ENCODE peak calls at places on chromosomes 4 and X, in five cellular contexts. T is GM23248; N is fibroblast of lung; D is effector memory CD4-positive, alpha-beta T cell; F is sigmoid colon. L is an unnamed sample.

GRCh38 chr4:45442466-45442865 is 681.4 kb downstream of the GABRG1 start:
- DNase-seq in T (peak; percentile 24), N (no peak), D (no peak), F (no peak), L (no peak)

GRCh38 chr4:100981447-100982204 is 365.7 kb downstream of the PPP3CA start:
- DNase-seq in T (peak; percentile 71), N (peak; percentile 81), D (no peak), F (no peak), L (no peak)

GRCh38 chr4:78776729-78777555 is 792 bp downstream of the BMP2K start:
- DNase-seq in T (peak; percentile 90), N (peak; percentile 68), D (peak; percentile 36), F (peak; percentile 72), L (peak; percentile 73)

GRCh38 chr4:67616478-67616877 is 58.0 kb downstream of the STAP1 start:
- DNase-seq in T (no peak), N (no peak), D (no peak), F (no peak), L (no peak)

GRCh38 chrX:35726176-35726575 is 72.0 kb upstream of the MAGEB16 start:
- DNase-seq in T (peak; percentile 23), N (no peak), D (no peak), F (no peak), L (no peak)

GRCh38 chr4:151199496-151200190 is 77.3 kb upstream of the PRSS48 start:
- DNase-seq in T (peak; percentile 60), N (no peak), D (no peak), F (no peak), L (no peak)

GRCh38 chrX:9622128-9622527 is 143.5 kb downstream of the GPR143 start:
- DNase-seq in T (no peak), N (no peak), D (no peak), F (no peak), L (no peak)

GRCh38 chr4:12586607-12587006 is 897.5 kb downstream of the RAB28 start:
- DNase-seq in T (no peak), N (no peak), D (no peak), F (no peak), L (no peak)

GRCh38 chrX:31199051-31199769 is 127.4 kb upstream of the FTHL17 start:
- DNase-seq in T (peak; percentile 59), N (no peak), D (no peak), F (no peak), L (peak; percentile 13)

GRCh38 chrX:69120476-69120875 is 44.8 kb downstream of the PJA1 start:
- DNase-seq in T (no peak), N (no peak), D (no peak), F (no peak), L (no peak)

GRCh38 chrX:105758784-105759183 is 63.6 kb upstream of the NRK start:
- DNase-seq in T (no peak), N (no peak), D (no peak), F (no peak), L (no peak)

GRCh38 chr4:17103231-17103630 is 204.8 kb upstream of the LDB2 start:
- DNase-seq in T (peak; percentile 85), N (peak; percentile 96), D (no peak), F (no peak), L (peak; percentile 29)

GRCh38 chr4:140556372-140557085 is 12.2 kb downstream of the UCP1 start:
- DNase-seq in T (no peak), N (no peak), D (no peak), F (no peak), L (no peak)

GRCh38 chrX:47239199-47239598 is 6.4 kb downstream of the USP11 start:
- DNase-seq in T (no peak), N (no peak), D (no peak), F (peak; percentile 30), L (no peak)
- H3K4me3 ChIP-seq in T (no peak overlapping the region), N (no peak overlapping the region), D (no peak overlapping the region), F (no peak overlapping the region), L (no peak overlapping the region)

DNA sequence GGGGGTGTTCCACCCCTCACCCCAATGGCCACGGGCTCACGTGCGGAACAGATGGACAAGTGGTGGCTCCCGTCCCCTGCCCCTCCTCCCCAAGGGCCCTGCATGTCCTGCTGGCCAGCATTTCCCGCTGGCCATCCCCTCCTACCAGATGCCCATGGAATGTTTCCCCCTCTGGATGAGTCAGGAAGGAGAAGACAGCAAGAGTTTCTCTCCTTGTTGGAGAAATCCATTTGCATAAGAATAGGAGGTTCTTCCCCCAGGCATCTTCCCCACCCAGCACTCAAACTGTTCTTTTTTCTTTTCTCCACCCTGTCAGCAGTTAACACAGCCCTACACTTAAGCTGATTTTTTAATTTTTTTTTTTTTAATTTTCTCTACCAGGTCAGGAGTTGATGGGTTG is 305.6 kb upstream of the NDST4 start:
- DNase-seq in T (no peak), N (no peak), D (no peak), F (no peak), L (no peak)
- H3K9me3 ChIP-seq in T (no peaks in the 10 kb centered on the region), N (no peaks in the 10 kb centered on the region), D (no peaks in the 10 kb centered on the region), F (no peaks in the 10 kb centered on the region), L (no peaks in the 10 kb centered on the region)

DNA sequence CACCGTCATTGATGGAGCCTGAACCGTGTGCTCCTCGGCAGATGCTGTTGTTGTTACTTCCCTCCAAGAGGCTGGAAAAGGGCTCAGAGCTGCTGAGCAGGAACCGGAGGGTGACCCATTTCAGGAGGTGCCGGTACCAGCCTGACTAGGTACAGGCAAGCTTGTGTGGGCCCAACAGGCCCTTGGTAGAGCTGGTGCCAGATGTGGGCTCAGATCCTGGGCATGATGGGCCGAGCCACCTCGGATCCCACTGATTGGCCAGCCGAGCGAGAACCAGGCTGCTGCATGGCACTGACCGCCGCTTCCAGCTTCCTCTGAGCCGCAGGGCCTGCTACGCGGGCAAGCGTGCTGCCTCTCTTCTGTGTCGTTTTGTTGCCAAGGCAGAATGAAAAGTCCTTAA is 33.7 kb downstream of the NOP14 start:
- DNase-seq in T (no peak), N (no peak), D (no peak), F (no peak), L (no peak)
- H3K36me3 ChIP-seq in T (no peaks in the 10 kb centered on the region), N (peaks cover 45% of the 10 kb centered on the region), D (peaks cover 63% of the 10 kb centered on the region), F (peaks cover 19% of the 10 kb centered on the region), L (peaks cover 11% of the 10 kb centered on the region)

GRCh38 chrX:130524476-130525194 is 122.8 kb downstream of the RBMX2 start:
- DNase-seq in T (no peak), N (no peak), D (no peak), F (no peak), L (no peak)
- H3K4me3 ChIP-seq in T (no peak overlapping the region), N (no peak overlapping the region), D (no peak overlapping the region), F (peak overlapping the region; percentile 32), L (no peak overlapping the region)

GRCh38 chr4:587671-588350 is 11.7 kb upstream of the TMEM271 start:
- DNase-seq in T (no peak), N (no peak), D (no peak), F (no peak), L (no peak)

GRCh38 chr4:590313-590841 is 14.3 kb upstream of the TMEM271 start:
- DNase-seq in T (no peak), N (no peak), D (no peak), F (no peak), L (no peak)

GRCh38 chr4:588351-588849 is 12.3 kb upstream of the TMEM271 start:
- DNase-seq in T (no peak), N (no peak), D (no peak), F (no peak), L (no peak)

GRCh38 chr4:589219-589963 is 13.3 kb upstream of the TMEM271 start:
- DNase-seq in T (no peak), N (no peak), D (no peak), F (no peak), L (no peak)

DNA sequence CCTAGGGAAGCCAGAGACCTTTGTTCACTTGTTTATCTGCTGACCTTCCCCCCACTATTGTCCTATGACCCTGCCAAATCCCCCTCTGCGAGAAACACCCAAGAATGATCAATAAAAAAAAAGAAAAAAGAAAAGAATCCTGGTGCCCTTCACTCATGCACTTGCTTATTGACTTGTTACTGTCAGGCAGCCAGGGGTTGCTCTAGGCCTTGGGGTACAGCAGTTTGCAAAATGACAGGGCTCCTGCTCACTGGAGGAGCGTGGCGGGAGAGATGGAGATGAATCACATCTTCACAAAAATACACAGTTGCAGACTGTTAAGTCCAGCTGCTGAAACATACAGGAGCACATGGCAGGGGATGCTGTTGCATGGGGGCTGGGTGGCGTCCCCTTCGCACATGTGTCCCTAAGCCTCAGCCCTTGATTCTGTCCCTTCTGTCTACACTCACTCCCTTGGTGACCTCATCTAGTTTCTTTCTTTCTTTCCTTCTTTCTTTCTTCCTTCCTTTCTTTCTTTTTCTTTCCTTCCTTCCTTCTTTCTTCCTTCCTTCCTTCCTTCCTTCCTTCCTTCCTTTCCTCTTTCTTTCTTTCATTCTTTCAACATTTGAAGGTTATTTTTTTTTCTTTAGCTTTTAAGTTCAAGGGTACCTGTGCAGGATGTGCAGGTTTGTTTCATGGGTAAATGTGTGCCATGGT is 16.9 kb upstream of the TMEM271 start:
- DNase-seq in T (no peak), N (no peak), D (no peak), F (no peak), L (no peak)
- H3K9me3 ChIP-seq in T (no peaks in the 10 kb centered on the region), N (no peaks in the 10 kb centered on the region), D (no peaks in the 10 kb centered on the region), F (no peaks in the 10 kb centered on the region), L (no peaks in the 10 kb centered on the region)

DNA sequence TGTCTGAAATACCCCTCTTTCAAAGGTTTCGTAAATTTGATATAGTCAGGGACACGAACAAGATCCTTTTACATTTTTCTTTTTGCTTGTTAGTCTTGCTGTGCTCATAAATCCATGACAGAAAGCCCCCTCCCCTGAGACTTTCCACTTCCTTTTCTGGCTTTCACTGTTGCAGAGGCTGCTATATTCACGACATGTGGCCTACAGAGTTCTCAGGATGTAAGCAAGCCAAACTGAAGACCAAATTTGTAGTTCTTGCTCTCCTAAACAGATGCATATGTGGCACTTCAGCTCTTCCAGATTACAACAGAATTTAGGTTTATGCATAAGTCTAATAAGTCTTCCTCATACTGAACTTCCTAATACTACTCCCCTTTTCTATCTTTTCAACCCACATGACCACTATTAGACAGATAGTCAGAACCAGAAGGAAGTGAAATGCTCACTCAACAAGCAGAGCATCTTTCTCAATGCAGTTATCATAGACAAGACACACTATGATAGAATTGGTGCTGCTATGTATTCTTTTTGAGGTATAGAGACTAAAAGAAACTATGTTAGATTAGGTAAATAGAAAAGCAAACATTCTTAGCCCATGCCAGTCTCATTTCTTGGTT is 15.0 kb downstream of the BTK start:
- DNase-seq in T (no peak), N (no peak), D (no peak), F (no peak), L (no peak)
- H3K36me3 ChIP-seq in T (no peaks in the 10 kb centered on the region), N (no peaks in the 10 kb centered on the region), D (no peaks in the 10 kb centered on the region), F (no peaks in the 10 kb centered on the region), L (no peaks in the 10 kb centered on the region)

DNA sequence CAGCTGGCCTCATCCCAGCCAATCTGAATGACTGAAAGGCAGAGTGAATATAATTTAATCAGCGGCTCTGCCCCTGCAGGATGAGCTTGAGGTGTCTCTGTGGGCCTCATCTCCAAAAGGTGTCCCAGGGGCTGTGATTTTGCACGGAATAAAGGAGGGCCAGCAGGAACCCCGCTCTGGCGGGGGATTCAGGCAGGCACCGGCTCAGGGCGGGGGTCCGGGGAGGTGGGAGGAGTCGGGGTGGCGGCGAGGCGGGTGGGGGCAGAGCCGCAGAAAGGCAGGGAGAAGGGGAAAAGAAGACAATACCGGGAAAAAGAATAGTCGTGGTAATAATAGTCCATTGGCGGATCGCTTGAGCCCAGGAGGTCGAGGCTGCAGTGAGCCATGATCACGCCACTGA is 16.0 kb upstream of the ERCC6L start:
- DNase-seq in T (no peak), N (no peak), D (no peak), F (no peak), L (no peak)
- H3K4me3 ChIP-seq in T (no peak overlapping the region), N (no peak overlapping the region), D (no peak overlapping the region), F (no peak overlapping the region), L (no peak overlapping the region)

GRCh38 chrX:153305941-153306464 is 15.6 kb downstream of the PNMA6F start:
- DNase-seq in T (peak; percentile 72), N (no peak), D (no peak), F (no peak), L (no peak)
- H3K9me3 ChIP-seq in T (no peaks in the 10 kb centered on the region), N (no peaks in the 10 kb centered on the region), D (no peaks in the 10 kb centered on the region), F (no peaks in the 10 kb centered on the region), L (no peaks in the 10 kb centered on the region)

GRCh38 chr4:8387194-8387593 is 53.3 kb downstream of the ACOX3 start:
- DNase-seq in T (no peak), N (no peak), D (no peak), F (no peak), L (no peak)
- H3K36me3 ChIP-seq in T (no peaks in the 10 kb centered on the region), N (peaks cover 6% of the 10 kb centered on the region), D (peaks cover 44% of the 10 kb centered on the region), F (peaks cover 24% of the 10 kb centered on the region), L (peaks cover 4% of the 10 kb centered on the region)

L was measured in MG63.